ENCODE peak calls at places on chromosomes 3 and 15, in six cellular contexts. D is mucosa of descending colon, X is left lung, T is IMR-90, J is GM23248, E is fibroblast of lung. Z is an unnamed sample. For H3K4me1 and H3K9me3, the result is how much of the 10 kb centered on the place peaks cover.

GRCh38 chr15:66590435-66590834 is 24.6 kb upstream of the LCTL start:
- DNase-seq in D (no peak), E (no peak), J (no peak), T (no peak), X (no peak), Z (no peak)

GRCh38 chr3:12758025-12758830 is 831 bp downstream of the TMEM40 start:
- DNase-seq in T (peak), D (no peak), J (peak), X (no peak), E (peak), Z (peak)

GRCh38 chr3:42662037-42662812 is 8.7 kb downstream of the ZBTB47 start:
- DNase-seq in X (peak), J (no peak), T (no peak), E (no peak), D (no peak), Z (no peak)

GRCh38 chr3:174540081-174540480 is 319.1 kb upstream of the NAALADL2 start:
- DNase-seq in X (no peak), J (no peak), T (no peak), E (no peak), D (no peak), Z (no peak)

GRCh38 chr15:65414841-65415621 is 7.7 kb downstream of the IGDCC4 start:
- DNase-seq in T (peak), E (peak), J (no peak), D (no peak), X (no peak), Z (no peak)

GRCh38 chr3:116474356-116475200 is 29.3 kb upstream of the LSAMP start:
- DNase-seq in D (no peak), X (no peak), T (peak), J (no peak), E (peak), Z (no peak)

GRCh38 chr3:172106989-172107388 is 67.6 kb downstream of the FNDC3B start:
- DNase-seq in J (no peak), D (no peak), T (no peak), E (peak), X (no peak), Z (peak)

GRCh38 chr15:91897585-91898372 is 44.3 kb downstream of the SLCO3A1 start:
- DNase-seq in J (no peak), X (no peak), T (no peak), D (no peak), E (no peak), Z (no peak)

GRCh38 chr3:71541313-71541712 is 42.2 kb downstream of the FOXP1 start:
- DNase-seq in T (peak), E (peak), J (no peak), D (no peak), X (no peak), Z (no peak)

GRCh38 chr3:47464603-47465002 is 11.1 kb downstream of the SCAP start:
- DNase-seq in D (no peak), T (no peak), X (no peak), J (no peak), E (no peak), Z (no peak)

GRCh38 chr3:133536635-133536980 is 36.9 kb upstream of the CDV3 start:
- DNase-seq in J (no peak), E (no peak), T (no peak), D (no peak), X (no peak), Z (no peak)

GRCh38 chr15:69809421-69809820 is 288.3 kb downstream of the TLE3 start:
- DNase-seq in J (no peak), X (no peak), D (no peak), T (no peak), E (no peak), Z (no peak)

GRCh38 chr3:87082806-87083440 is 92.0 kb upstream of the VGLL3 start:
- DNase-seq in T (peak), D (no peak), E (peak), J (peak), X (no peak), Z (no peak)

GRCh38 chr3:42802876-42803799 is 1.2 kb downstream of the HIGD1A start:
- DNase-seq in X (no peak), T (peak), J (peak), E (no peak), D (no peak), Z (no peak)

GRCh38 chr3:35739964-35740527 is 100.7 kb downstream of the ARPP21 start:
- DNase-seq in J (no peak), D (no peak), E (no peak), T (no peak), X (no peak), Z (no peak)

GRCh38 chr3:175002732-175003143 is 143.6 kb downstream of the NAALADL2 start:
- DNase-seq in J (peak), E (peak), X (no peak), D (no peak), T (peak), Z (no peak)

GRCh38 chr15:63597033-63597790 is at the start of gene FBXL22:
- DNase-seq in X (no peak), D (peak), E (peak), T (peak), J (peak), Z (peak)

GRCh38 chr15:67836477-67836876 is 3.4 kb downstream of the RNU6-1 start:
- DNase-seq in J (peak), D (no peak), X (no peak), E (no peak), T (peak), Z (no peak)

GRCh38 chr3:46908294-46908985 is 30.9 kb downstream of the PTH1R start:
- DNase-seq in D (no peak), E (peak), T (peak), X (no peak), J (peak), Z (peak)

GRCh38 chr3:141115752-141116541 is 64.8 kb downstream of the SPSB4 start:
- DNase-seq in E (no peak), X (no peak), D (no peak), J (no peak), T (no peak), Z (no peak)

GRCh38 chr15:29925227-29926082 is 103.2 kb upstream of the TJP1 start:
- DNase-seq in D (peak), X (no peak), J (peak), T (peak), E (peak), Z (peak)

GRCh38 chr3:17151598-17152373 is 267.0 kb downstream of the PLCL2 start:
- DNase-seq in E (no peak), X (no peak), T (no peak), J (no peak), D (peak), Z (no peak)

GRCh38 chr3:31341130-31341529 is 191.6 kb upstream of the STT3B start:
- DNase-seq in D (no peak), X (no peak), T (no peak), J (peak), E (no peak), Z (no peak)

GRCh38 chr15:63514533-63514943 is 10.1 kb downstream of the USP3 start:
- DNase-seq in X (no peak), D (no peak), J (peak), E (peak), T (peak), Z (no peak)

GRCh38 chr3:151838574-151839312 is 24.8 kb downstream of the AADAC start:
- DNase-seq in T (peak), D (no peak), X (no peak), J (peak), E (peak), Z (no peak)

GRCh38 chr3:140242818-140243276 is 307.9 kb downstream of the CLSTN2 start:
- DNase-seq in E (peak), X (no peak), T (no peak), J (no peak), D (no peak), Z (no peak)

GRCh38 chr3:33636125-33636855 is 81.8 kb downstream of the CLASP2 start:
- DNase-seq in J (peak), X (no peak), D (no peak), T (peak), E (peak), Z (no peak)

GRCh38 chr3:187919018-187919417 is 173.8 kb upstream of the BCL6 start:
- DNase-seq in E (peak), X (no peak), T (no peak), J (no peak), D (no peak), Z (no peak)

GRCh38 chr3:125058529-125058928 is 2.7 kb upstream of the HEG1 start:
- DNase-seq in X (no peak), T (no peak), E (no peak), J (no peak), D (no peak), Z (no peak)

GRCh38 chr3:125055165-125055912 is 458 bp downstream of the HEG1 start:
- DNase-seq in T (peak), X (no peak), E (no peak), D (peak), J (peak), Z (no peak)

GRCh38 chr3:125055913-125056705 is at the start of gene HEG1:
- DNase-seq in D (peak), T (peak), E (peak), X (peak), J (peak), Z (peak)

GRCh38 chr3:125058959-125059358 is 3.2 kb upstream of the HEG1 start:
- DNase-seq in D (no peak), X (no peak), T (no peak), J (no peak), E (no peak), Z (no peak)

GRCh38 chr3:125057186-125057850 is 1.5 kb upstream of the HEG1 start:
- DNase-seq in X (no peak), T (peak), J (peak), D (no peak), E (peak), Z (no peak)
- H3K4me1 ChIP-seq in X (under half), T (under half), J (half or more), D (under half), E (under half), Z (half or more)

DNA sequence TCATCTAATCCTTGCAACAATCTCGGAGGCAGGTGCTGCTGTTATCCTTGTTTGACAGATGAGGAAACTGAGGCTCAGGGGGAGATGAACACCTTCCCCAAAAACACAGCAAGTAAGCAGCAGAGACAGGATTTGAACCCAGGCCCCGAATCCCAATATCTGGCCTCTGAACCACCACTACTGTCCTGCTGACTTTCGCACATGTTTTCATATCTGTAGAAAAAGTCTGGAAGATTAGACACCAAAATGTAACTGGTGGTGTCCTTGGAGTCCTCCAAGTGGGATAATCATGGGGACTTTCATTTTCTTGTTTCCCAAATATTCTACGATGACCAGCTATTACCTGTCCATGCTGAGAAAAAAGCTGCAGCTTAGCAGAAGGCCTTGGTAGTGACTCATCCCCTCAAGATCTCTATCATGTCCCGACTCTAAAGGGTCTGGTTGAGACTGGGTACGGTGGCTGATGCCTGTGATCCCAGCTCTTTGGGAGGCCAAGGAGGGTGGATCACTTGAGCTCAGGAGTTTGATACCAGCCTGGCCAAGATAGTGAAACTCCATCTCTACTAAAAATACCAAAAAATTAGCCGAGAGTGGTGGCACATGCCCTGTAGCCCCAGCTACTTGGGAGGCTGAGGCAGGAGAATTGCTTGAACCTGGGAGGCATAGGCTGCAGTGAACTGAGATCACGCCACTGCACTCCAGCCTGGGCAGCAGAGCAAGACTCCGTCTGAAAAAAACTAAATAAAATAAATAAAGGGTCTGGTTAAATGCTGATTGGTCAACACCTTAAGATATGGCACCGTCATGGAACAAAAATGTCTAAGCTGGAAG is 8.6 kb downstream of the IRAK2 start:
- DNase-seq in D (no peak), X (no peak), T (peak), E (peak), J (peak), Z (no peak)
- H3K4me3 ChIP-seq in D (no peak), X (no peak), T (no peak), E (no peak), J (peak), Z (no peak)

DNA sequence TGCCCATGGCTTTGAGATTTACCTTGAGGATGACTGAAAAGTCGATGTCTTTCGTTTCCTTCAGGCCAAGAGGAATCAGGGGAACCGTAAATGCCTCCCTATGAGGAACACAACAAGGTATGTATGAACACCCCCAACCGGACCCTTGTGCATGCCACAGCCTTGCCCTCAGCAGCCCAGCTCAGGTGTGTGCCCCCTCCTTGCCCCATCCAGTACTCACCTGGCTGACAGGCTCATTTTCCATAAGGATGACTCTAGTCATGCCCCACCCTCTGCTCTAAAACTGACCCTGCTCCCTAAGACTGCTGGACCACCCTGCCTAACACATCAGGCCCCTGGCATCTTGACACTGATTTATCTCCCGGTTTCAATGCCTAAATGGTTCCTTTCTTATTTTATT is 270.0 kb downstream of the GOLGA6L6 start:
- DNase-seq in X (no peak), J (no peak), T (no peak), D (no peak), E (no peak), Z (no peak)
- H3K9me3 ChIP-seq in X (under half), J (under half), T (under half), D (half or more), E (under half), Z (under half)

GRCh38 chr3:51670053-51670666 is 892 bp upstream of the TEX264 start:
- DNase-seq in D (no peak), E (no peak), X (no peak), J (no peak), T (no peak), Z (no peak)

GRCh38 chr3:51670711-51671089 is 352 bp upstream of the TEX264 start:
- DNase-seq in E (no peak), X (no peak), D (no peak), J (no peak), T (no peak), Z (no peak)

GRCh38 chr3:51672083-51672475 is 1.0 kb downstream of the TEX264 start:
- DNase-seq in J (no peak), E (no peak), D (no peak), X (no peak), T (no peak), Z (no peak)

GRCh38 chr3:51673181-51673801 is 2.2 kb downstream of the TEX264 start:
- DNase-seq in E (no peak), X (no peak), T (no peak), J (no peak), D (no peak), Z (no peak)

DNA sequence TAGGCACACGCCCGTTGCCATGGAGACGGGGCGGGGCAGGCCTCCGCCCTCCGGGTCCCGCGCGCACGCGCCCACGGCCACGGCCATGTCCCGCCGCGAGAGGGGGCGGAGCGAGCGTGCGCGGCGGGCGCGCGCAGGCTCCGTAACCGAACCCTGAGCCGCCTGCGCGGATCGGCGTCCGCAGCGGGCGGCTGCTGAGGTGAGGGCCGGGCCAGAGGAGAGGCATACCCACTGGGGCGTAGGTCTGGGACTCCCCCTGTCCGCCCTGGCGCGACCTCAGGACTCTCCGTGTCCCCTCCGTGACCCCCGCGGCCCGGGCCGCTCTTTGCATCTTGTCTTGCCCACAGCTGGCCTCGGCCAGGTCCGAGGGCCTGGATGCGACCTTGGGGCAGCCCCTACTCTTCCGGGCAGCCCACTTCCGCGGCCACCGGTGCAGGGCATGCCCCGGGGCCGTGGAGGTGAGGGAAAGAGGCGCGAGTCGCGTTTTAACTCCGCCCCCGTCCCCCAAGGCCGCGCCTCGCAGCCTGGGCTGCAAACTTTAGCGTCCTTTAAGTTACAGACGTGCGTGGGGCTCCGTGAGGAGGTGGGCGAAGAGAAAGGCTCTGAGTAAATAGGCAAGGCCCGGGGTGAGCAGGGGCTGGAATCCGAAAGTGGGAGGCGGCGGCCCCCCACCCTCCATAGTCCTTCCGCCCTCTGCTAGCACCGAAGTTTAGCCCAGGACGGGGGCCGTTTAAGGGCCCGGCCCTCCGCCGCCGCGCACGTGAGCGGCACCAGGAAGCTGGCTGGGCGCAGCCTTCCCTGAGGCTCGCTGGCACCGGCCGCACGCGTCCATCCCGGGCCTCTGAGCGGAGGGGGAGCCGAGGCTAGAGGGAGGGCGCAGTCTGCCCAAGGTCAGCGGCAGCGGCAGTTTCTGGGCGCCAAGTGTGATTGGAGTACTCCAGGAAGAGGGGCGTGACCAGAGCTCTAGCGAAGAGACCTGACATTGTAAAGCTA is at the start of gene TEX264:
- DNase-seq in E (peak), D (peak), J (peak), X (peak), T (peak), Z (peak)
- H3K4me1 ChIP-seq in E (under half), D (under half), J (under half), X (under half), T (under half), Z (half or more)

DNA sequence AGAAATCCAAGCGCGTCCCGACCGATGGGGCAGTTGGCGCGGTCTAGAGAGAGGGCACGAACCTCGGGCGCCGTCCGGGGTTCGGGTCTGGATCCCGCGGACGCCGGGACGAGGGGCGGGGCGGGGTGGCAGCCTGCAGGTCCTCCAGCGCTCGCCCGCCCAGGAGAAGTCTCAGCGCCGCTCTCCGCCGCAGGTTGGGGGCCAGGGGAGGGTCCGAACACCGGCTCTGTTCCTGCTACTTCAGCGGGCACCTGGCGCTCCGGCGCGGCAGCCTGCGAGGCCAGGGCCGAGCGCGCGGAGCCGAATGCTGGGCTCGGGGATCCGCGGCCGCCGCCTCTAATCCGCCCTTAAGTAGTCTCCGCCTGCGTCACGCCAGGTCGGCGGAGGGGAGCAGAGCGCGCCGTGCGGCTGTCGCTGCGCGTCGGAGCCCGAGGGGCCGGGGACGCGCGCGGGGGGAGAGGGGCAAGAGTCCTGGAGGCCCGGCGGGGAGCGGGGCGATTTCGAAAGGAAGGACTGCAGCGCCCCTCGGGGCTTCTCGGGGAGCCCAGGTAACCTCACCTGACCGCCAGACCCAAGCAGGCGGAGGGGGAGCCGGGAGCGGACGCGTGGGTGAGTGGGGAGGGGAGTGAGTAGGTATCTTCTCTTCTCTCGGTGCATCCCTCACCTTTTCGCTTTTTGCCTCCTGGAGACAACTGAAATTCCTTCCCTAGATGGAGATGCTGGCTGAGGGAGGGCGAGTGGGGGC is at the start of gene GJD2:
- DNase-seq in T (no peak), D (no peak), E (no peak), X (peak), J (peak), Z (no peak)
- H3K4me3 ChIP-seq in T (no peak), D (no peak), E (no peak), X (no peak), J (peak), Z (peak)

DNA sequence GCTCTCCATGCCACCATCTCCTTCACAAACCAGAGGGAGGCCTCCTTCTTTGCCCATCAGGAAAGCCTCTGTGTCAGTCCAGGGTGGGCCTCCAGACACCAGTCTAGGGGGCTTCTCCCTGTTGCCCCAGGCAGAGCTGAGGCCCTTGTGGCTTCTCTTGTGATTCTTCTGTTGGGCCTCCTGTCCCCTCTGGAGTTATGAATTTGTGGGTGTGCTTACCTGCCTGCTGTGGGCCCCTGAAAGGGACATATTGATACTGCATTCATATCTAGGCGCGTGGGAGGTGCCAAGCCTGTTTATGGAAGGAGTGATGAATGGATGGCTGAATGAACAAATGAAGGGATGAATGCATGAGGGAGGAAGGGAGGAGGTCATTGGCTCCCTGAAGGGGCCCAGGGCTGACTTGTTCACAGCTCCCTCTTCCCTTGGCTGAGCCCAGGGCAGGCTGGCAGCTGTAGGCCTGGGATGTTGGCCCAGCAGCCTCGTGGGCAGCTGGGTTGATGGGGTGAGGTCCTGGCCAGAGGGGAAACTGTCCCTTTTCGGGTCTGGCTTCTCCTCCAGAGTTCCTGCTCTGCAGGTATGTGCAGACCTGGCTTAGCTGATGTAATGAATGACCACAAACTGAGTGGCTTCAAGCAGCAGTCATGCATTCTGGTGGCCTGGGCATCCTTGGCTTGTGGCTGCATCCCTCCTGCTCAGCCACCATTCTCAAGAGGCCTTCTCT is 195.4 kb downstream of the GOLGA6L6 start:
- DNase-seq in X (peak), D (no peak), T (no peak), J (no peak), E (no peak), Z (no peak)
- H3K9me3 ChIP-seq in X (under half), D (half or more), T (half or more), J (under half), E (under half), Z (under half)

Z was measured in lower lobe of right lung.